ENCODE peak calls at places on chromosomes 4 and X, in eight cellular contexts. R, U, C, J, P, Z, H and B are unnamed samples.

GRCh38 chr4:38983756-38984647 is 48.2 kb downstream of the TMEM156 start:
- DNase-seq in R (no peak), U (no peak), C (no peak), J (no peak), P (no peak), Z (peak; percentile 31), H (no peak), B (no peak)

GRCh38 chr4:23717528-23718248 is 172.2 kb downstream of the PPARGC1A start:
- DNase-seq in R (no peak), U (no peak), C (peak; percentile 39), J (peak; percentile 15), P (no peak), Z (peak; percentile 3), H (no peak), B (no peak)

GRCh38 chrX:49282647-49283011 is 13.0 kb downstream of the PPP1R3F start:
- DNase-seq in R (no peak), U (no peak), C (peak; percentile 46), J (peak; percentile 4), P (no peak), Z (peak; percentile 8), H (no peak), B (no peak)

GRCh38 chr4:153207027-153207426 is 2.8 kb downstream of the TRIM2 start:
- DNase-seq in R (no peak), U (no peak), C (no peak), J (no peak), P (no peak), Z (no peak), H (no peak), B (no peak)

GRCh38 chrX:84248226-84248625 is 60.2 kb upstream of the RPS6KA6 start:
- DNase-seq in R (no peak), U (no peak), C (no peak), J (peak; percentile 1), P (no peak), Z (no peak), H (no peak), B (no peak)

GRCh38 chr4:74635490-74636123 is 158.7 kb downstream of the BTC start:
- DNase-seq in R (no peak), U (no peak), C (no peak), J (no peak), P (no peak), Z (no peak), H (no peak), B (no peak)

GRCh38 chrX:73214366-73215094 is at the start of gene NAP1L2:
- DNase-seq in R (peak; percentile 46), U (no peak), C (no peak), J (no peak), P (peak; percentile 13), Z (peak; percentile 5), H (peak; percentile 55), B (no peak)

GRCh38 chr4:10599574-10599973 is 85.0 kb downstream of the CLNK start:
- DNase-seq in R (no peak), U (no peak), C (no peak), J (peak; percentile 27), P (no peak), Z (no peak), H (no peak), B (no peak)

GRCh38 chrX:41332408-41332987 is 1.5 kb upstream of the DDX3X start:
- DNase-seq in R (no peak), U (peak; percentile 18), C (no peak), J (peak; percentile 12), P (no peak), Z (peak; percentile 53), H (no peak), B (no peak)

GRCh38 chr4:138815811-138816210 is 199.8 kb upstream of the NOCT start:
- DNase-seq in R (no peak), U (no peak), C (no peak), J (no peak), P (no peak), Z (no peak), H (no peak), B (no peak)

GRCh38 chrX:16060252-16060651 is 63.1 kb upstream of the GRPR start:
- DNase-seq in R (no peak), U (no peak), C (no peak), J (no peak), P (no peak), Z (no peak), H (no peak), B (no peak)

GRCh38 chr4:159444668-159445067 is 341.8 kb downstream of the RAPGEF2 start:
- DNase-seq in R (no peak), U (no peak), C (no peak), J (peak; percentile 20), P (no peak), Z (peak; percentile 41), H (no peak), B (no peak)

GRCh38 chrX:63934791-63935190 is 149.8 kb upstream of the ARHGEF9 start:
- DNase-seq in R (no peak), U (no peak), C (no peak), J (no peak), P (no peak), Z (no peak), H (no peak), B (no peak)

GRCh38 chrX:37959212-37960021 is 46.9 kb upstream of the SYTL5 start:
- DNase-seq in R (no peak), U (no peak), C (no peak), J (no peak), P (no peak), Z (peak; percentile 0), H (no peak), B (no peak)

GRCh38 chrX:25968920-25969319 is 169.2 kb upstream of the MAGEB18 start:
- DNase-seq in R (no peak), U (no peak), C (peak; percentile 68), J (no peak), P (no peak), Z (peak; percentile 67), H (no peak), B (no peak)

GRCh38 chrX:130174937-130175336 is 3.2 kb downstream of the RAB33A start:
- DNase-seq in R (no peak), U (no peak), C (no peak), J (no peak), P (no peak), Z (no peak), H (no peak), B (no peak)

GRCh38 chrX:45164021-45164621 is 36.6 kb downstream of the DIPK2B start:
- DNase-seq in R (no peak), U (no peak), C (no peak), J (no peak), P (no peak), Z (peak; percentile 12), H (no peak), B (peak; percentile 17)

GRCh38 chrX:102154900-102155805 is 624 bp downstream of the BEX5 start:
- DNase-seq in R (no peak), U (peak; percentile 1), C (no peak), J (no peak), P (no peak), Z (no peak), H (peak; percentile 11), B (no peak)

GRCh38 chr4:76195326-76195725 is 18.3 kb downstream of the SCARB2 start:
- DNase-seq in R (no peak), U (no peak), C (no peak), J (no peak), P (no peak), Z (no peak), H (no peak), B (no peak)

GRCh38 chr4:169337510-169337909 is 66.8 kb upstream of the SH3RF1 start:
- DNase-seq in R (no peak), U (no peak), C (no peak), J (peak; percentile 88), P (no peak), Z (peak; percentile 8), H (no peak), B (no peak)

GRCh38 chrX:133661962-133662839 is 246.9 kb upstream of the GPC4 start:
- DNase-seq in R (no peak), U (no peak), C (no peak), J (no peak), P (no peak), Z (no peak), H (no peak), B (no peak)

GRCh38 chr4:78464265-78464664 is 87.3 kb upstream of the ANXA3 start:
- DNase-seq in R (no peak), U (no peak), C (no peak), J (no peak), P (no peak), Z (no peak), H (no peak), B (no peak)

GRCh38 chrX:48504261-48504660 is 4.5 kb upstream of the PORCN start:
- DNase-seq in R (no peak), U (no peak), C (no peak), J (no peak), P (no peak), Z (no peak), H (no peak), B (no peak)

GRCh38 chrX:151085207-151085606 is 91.2 kb upstream of the GPR50 start:
- DNase-seq in R (no peak), U (no peak), C (no peak), J (no peak), P (no peak), Z (no peak), H (no peak), B (no peak)

GRCh38 chrX:23784487-23785301 is 1.7 kb downstream of the SAT1 start:
- DNase-seq in R (no peak), U (no peak), C (no peak), J (peak; percentile 20), P (no peak), Z (peak; percentile 50), H (no peak), B (no peak)

GRCh38 chr4:188008377-188008776 is 12.8 kb downstream of the ZFP42 start:
- DNase-seq in R (no peak), U (no peak), C (no peak), J (peak; percentile 97), P (no peak), Z (peak; percentile 42), H (no peak), B (no peak)

GRCh38 chrX:110806145-110806544 is 10.5 kb upstream of the CHRDL1 start:
- DNase-seq in R (no peak), U (no peak), C (no peak), J (no peak), P (no peak), Z (no peak), H (no peak), B (no peak)

GRCh38 chrX:45714864-45715263 is 514.2 kb upstream of the DIPK2B start:
- DNase-seq in R (no peak), U (no peak), C (no peak), J (peak; percentile 39), P (peak; percentile 16), Z (peak; percentile 83), H (no peak), B (no peak)

GRCh38 chr4:169963998-169964397 is 62.2 kb downstream of the MFAP3L start:
- DNase-seq in R (no peak), U (no peak), C (no peak), J (peak; percentile 41), P (no peak), Z (no peak), H (no peak), B (no peak)

GRCh38 chr4:161010227-161010626 is 1153.6 kb downstream of the FSTL5 start:
- DNase-seq in R (no peak), U (no peak), C (peak; percentile 33), J (no peak), P (no peak), Z (no peak), H (no peak), B (no peak)

GRCh38 chrX:129493643-129494042 is 29.6 kb downstream of the SMARCA1 start:
- DNase-seq in R (no peak), U (no peak), C (no peak), J (no peak), P (no peak), Z (peak; percentile 43), H (no peak), B (no peak)